ENCODE peak calls at places on chromosomes 12 and 14, in nine cellular contexts. S is adipocyte; Y is CD8-positive, alpha-beta T cell; E is MG63; Q is cardiac muscle cell; I is effector memory CD4-positive, alpha-beta T cell; C is HCT116; L is thyroid gland; W is mesenchymal stem cell. U is an unnamed sample.

GRCh38 chr14:21988413-21988812 is 314.8 kb upstream of the OR4E1 start:
- DNase-seq in S (no peak), Y (no peak), E (no peak), Q (no peak), I (no peak), C (no peak), L (no peak), W (no peak), U (no peak)

GRCh38 chr12:7934560-7935463 is 1.2 kb downstream of the SLC2A3 start:
- DNase-seq in S (peak; percentile 46), Y (no peak), E (no peak), Q (no peak), I (no peak), C (no peak), L (no peak), W (no peak), U (no peak)

GRCh38 chr14:74402264-74403251 is 23.5 kb downstream of the SYNDIG1L start:
- DNase-seq in S (no peak), Y (no peak), E (no peak), Q (peak; percentile 35), I (no peak), C (no peak), L (no peak), W (no peak), U (no peak)

GRCh38 chr12:42981379-42981778 is 391.8 kb upstream of the PRICKLE1 start:
- DNase-seq in S (peak; percentile 48), Y (no peak), E (peak; percentile 16), Q (no peak), I (no peak), C (no peak), L (no peak), W (peak; percentile 83), U (peak; percentile 38)

GRCh38 chr12:32454075-32454474 is 54.7 kb downstream of the FGD4 start:
- DNase-seq in S (peak; percentile 81), Y (no peak), E (no peak), Q (no peak), I (no peak), C (peak; percentile 35), L (no peak), W (peak; percentile 60), U (peak; percentile 82)

GRCh38 chr14:49879683-49880204 is 13.1 kb upstream of the ARF6 start:
- DNase-seq in S (peak; percentile 56), Y (no peak), E (peak; percentile 39), Q (peak; percentile 56), I (peak; percentile 34), C (peak; percentile 95), L (peak; percentile 24), W (peak; percentile 62), U (peak; percentile 70)

GRCh38 chr14:59037086-59037485 is 151.4 kb upstream of the DAAM1 start:
- DNase-seq in S (no peak), Y (no peak), E (no peak), Q (no peak), I (no peak), C (no peak), L (no peak), W (no peak), U (peak; percentile 65)

GRCh38 chr14:22623047-22623446 is 21.1 kb downstream of the OR6J1 start:
- DNase-seq in S (no peak), Y (no peak), E (no peak), Q (no peak), I (no peak), C (no peak), L (no peak), W (no peak), U (no peak)

GRCh38 chr12:14256139-14256538 is 109.3 kb upstream of the ATF7IP start:
- DNase-seq in S (peak; percentile 64), Y (peak; percentile 43), E (no peak), Q (no peak), I (peak; percentile 41), C (no peak), L (no peak), W (peak; percentile 50), U (peak; percentile 19)

GRCh38 chr12:16435875-16436554 is 88.6 kb downstream of the MGST1 start:
- DNase-seq in S (no peak), Y (no peak), E (no peak), Q (no peak), I (no peak), C (no peak), L (no peak), W (no peak), U (peak; percentile 8)

GRCh38 chr12:130266751-130267150 is 70.9 kb upstream of the PIWIL1 start:
- DNase-seq in S (no peak), Y (no peak), E (no peak), Q (peak; percentile 15), I (no peak), C (no peak), L (no peak), W (no peak), U (no peak)

GRCh38 chr14:58572092-58572853 is 65.5 kb upstream of the DACT1 start:
- DNase-seq in S (peak; percentile 64), Y (no peak), E (peak; percentile 51), Q (peak; percentile 23), I (no peak), C (no peak), L (no peak), W (peak; percentile 92), U (peak; percentile 56)

GRCh38 chr12:111446631-111447570 is 41.2 kb downstream of the SH2B3 start:
- DNase-seq in S (no peak), Y (no peak), E (no peak), Q (no peak), I (no peak), C (no peak), L (no peak), W (no peak), U (no peak)

GRCh38 chr12:50017653-50018052 is 7.6 kb downstream of the RACGAP1 start:
- DNase-seq in S (peak; percentile 82), Y (no peak), E (no peak), Q (no peak), I (no peak), C (no peak), L (no peak), W (peak; percentile 51), U (peak; percentile 24)

GRCh38 chr14:105503918-105504692 is 13.1 kb downstream of the TEDC1 start:
- DNase-seq in S (no peak), Y (no peak), E (no peak), Q (no peak), I (no peak), C (no peak), L (no peak), W (no peak), U (no peak)

GRCh38 chr12:76552343-76552938 is 7.1 kb downstream of the OSBPL8 start:
- DNase-seq in S (no peak), Y (no peak), E (no peak), Q (peak; percentile 14), I (no peak), C (no peak), L (peak; percentile 13), W (no peak), U (no peak)

DNA sequence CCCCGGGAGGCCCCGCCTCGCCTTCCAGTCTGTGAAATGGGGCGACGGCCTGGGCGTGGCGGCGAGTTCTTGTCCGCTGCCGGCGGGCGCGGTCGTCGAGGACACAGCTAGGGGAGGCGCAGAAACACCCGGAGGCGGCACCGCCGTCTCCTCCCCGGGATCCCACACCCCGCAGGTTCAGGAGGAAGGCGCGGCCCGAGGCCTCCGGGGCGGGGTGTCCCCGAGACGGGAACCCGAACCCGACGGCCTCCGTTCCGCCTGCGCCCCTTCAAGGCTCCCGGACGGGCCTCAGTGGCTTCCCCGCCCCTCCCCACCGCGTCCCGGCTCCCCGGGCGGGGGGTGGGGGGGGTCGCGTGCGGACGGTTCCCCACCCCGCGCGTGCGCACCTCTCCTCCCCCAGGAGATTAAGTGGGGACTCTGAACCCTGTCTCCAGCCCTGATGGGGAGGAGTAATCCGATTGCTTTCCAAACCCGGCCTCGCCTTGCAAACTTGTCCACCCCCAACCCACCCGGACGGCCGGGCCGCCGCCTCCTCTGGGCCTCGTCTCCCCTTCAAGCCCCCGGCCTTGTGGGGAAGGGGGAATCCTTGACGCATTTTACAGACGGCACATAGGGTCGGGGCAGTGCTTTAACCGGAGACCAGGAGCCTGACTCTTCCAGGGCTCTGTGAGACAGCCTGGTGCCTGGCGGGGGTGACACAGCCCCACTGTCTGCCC is 35.3 kb upstream of the ANKRD9 start:
- DNase-seq in S (peak; percentile 16), Y (no peak), E (no peak), Q (no peak), I (no peak), C (no peak), L (no peak), W (no peak), U (no peak)
- H3K4me3 ChIP-seq in S (no peak overlapping the region), Y (peak overlapping the region; percentile 15), E (no peak overlapping the region), Q (no peak overlapping the region), I (peak overlapping the region; percentile 39), C (no peak overlapping the region), L (no peak overlapping the region), W (no peak overlapping the region), U (peak overlapping the region; percentile 10)

DNA sequence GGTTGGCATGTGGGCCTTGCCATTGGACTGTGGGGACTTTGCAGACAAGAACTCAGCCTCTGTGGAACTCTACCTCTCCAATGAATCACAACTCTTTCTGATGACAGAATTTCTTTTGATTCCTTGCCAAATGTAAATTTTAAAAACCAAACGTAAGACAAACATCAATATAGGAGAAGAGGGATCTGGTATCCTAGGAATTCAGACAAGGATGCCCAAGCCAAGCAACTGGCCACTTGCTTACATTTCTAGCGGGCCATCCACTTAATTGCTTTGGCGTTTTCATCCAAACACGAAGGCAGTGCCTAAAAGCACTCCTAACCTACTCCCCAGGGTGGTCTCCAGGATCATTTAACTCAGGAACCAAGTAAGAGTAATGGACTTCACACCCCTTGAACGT is 23.4 kb upstream of the RAB35 start:
- DNase-seq in S (no peak), Y (no peak), E (no peak), Q (no peak), I (no peak), C (no peak), L (no peak), W (no peak), U (no peak)
- H3K36me3 ChIP-seq in S (peaks cover 94% of the 10 kb centered on the region), Y (peaks cover 81% of the 10 kb centered on the region), E (peaks cover 90% of the 10 kb centered on the region), Q (peaks cover 82% of the 10 kb centered on the region), I (peaks cover 85% of the 10 kb centered on the region), C (peaks cover 63% of the 10 kb centered on the region), L (peaks cover 86% of the 10 kb centered on the region), W (peaks cover 95% of the 10 kb centered on the region), U (peaks cover 50% of the 10 kb centered on the region)

DNA sequence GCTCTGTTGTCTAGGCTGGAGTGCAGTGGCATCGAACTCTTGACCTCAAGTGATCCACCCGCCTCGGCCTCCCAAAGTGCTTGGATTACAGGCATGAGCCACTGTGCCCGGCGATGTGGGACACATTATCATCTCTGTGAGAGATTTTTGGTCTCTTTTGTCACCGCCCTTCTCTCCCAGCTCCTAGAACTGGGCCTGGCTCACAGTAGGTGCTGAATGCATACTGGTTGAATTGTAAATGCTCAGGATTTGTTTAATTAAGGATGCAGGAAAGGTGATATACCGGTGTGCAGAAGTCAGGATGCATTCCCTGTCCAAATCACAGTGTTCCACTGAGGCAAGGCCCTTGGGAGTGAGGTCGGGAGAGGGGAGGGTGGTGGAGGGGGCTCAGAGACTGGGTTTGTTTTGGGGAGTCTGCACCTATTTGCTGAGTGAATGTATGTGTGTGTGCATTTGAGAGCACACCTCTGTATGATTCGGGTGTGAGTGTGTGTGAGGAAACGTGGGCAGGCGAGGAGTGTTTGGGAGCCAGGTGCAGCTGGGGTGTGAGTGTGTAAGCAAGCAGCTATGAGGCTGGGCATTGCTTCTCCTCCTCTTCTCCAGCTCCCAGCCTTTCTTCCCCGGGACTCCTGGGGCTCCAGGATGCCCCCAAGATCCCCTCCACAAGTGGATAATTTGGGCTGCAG is 1.0 kb upstream of the KRT18 start:
- DNase-seq in S (no peak), Y (no peak), E (no peak), Q (no peak), I (no peak), C (no peak), L (no peak), W (no peak), U (no peak)
- H3K4me3 ChIP-seq in S (no peak overlapping the region), Y (no peak overlapping the region), E (no peak overlapping the region), Q (no peak overlapping the region), I (no peak overlapping the region), C (peak overlapping the region; percentile 72), L (no peak overlapping the region), W (no peak overlapping the region), U (no peak overlapping the region)

GRCh38 chr12:57208946-57209282 is 7.7 kb upstream of the NXPH4 start:
- DNase-seq in S (no peak), Y (no peak), E (peak; percentile 39), Q (no peak), I (no peak), C (no peak), L (no peak), W (no peak), U (no peak)
- H3K36me3 ChIP-seq in S (peaks cover 94% of the 10 kb centered on the region), Y (no peaks in the 10 kb centered on the region), E (peaks cover 44% of the 10 kb centered on the region), Q (peaks cover 20% of the 10 kb centered on the region), I (no peaks in the 10 kb centered on the region), C (no peaks in the 10 kb centered on the region), L (peaks cover 16% of the 10 kb centered on the region), W (peaks cover 94% of the 10 kb centered on the region), U (peaks cover 30% of the 10 kb centered on the region)

U was measured in bronchial epithelial cell.